ENCODE peak calls at places on chromosomes 16 and 17, in ten cellular contexts. W is heart left ventricle; B is cardiac muscle cell; K is neural progenitor cell; T is MM.1S; M is PC-3; J is left ventricle myocardium inferior; L is H1; X is psoas muscle; R is effector memory CD4-positive, alpha-beta T cell. V is an unnamed sample.
A peak's percentile ranks its signal among the peaks of the same experiment; 100 is the strongest.

GRCh38 chr17:80598813-80599545 is 54.3 kb downstream of the RPTOR start:
- DNase-seq in L (no peak), R (no peak), K (no peak), J (no peak), B (no peak), M (no peak), W (no peak), T (no peak), X (no peak), V (no peak)

GRCh38 chr17:40551091-40551873 is 14.0 kb downstream of the CCR7 start:
- DNase-seq in J (peak; percentile 67), K (no peak), W (peak; percentile 69), R (no peak), M (peak; percentile 55), X (peak; percentile 91), L (no peak), B (peak; percentile 99), T (no peak), V (peak; percentile 76)

GRCh38 chr17:61383689-61384201 is 15.9 kb upstream of the TBX2 start:
- DNase-seq in K (no peak), L (no peak), R (no peak), X (peak; percentile 52), J (no peak), W (no peak), T (no peak), M (no peak), B (no peak), V (no peak)

GRCh38 chr16:11857161-11857560 is 5.8 kb upstream of the RSL1D1 start:
- DNase-seq in J (no peak), B (no peak), M (peak; percentile 24), K (no peak), R (no peak), X (no peak), W (no peak), T (no peak), L (no peak), V (peak; percentile 43)

GRCh38 chr16:77944631-77945030 is 77.7 kb upstream of the CLEC3A start:
- DNase-seq in T (no peak), L (no peak), X (no peak), M (no peak), J (no peak), R (no peak), K (no peak), B (no peak), W (no peak), V (no peak)

GRCh38 chr17:47239663-47240374 is 13.8 kb upstream of the ITGB3 start:
- DNase-seq in W (peak; percentile 86), M (peak; percentile 100), R (no peak), K (no peak), B (peak; percentile 98), T (peak; percentile 52), L (no peak), X (peak; percentile 84), J (peak; percentile 73), V (peak; percentile 99)

GRCh38 chr16:84253173-84253572 is 13.4 kb upstream of the KCNG4 start:
- DNase-seq in R (no peak), L (no peak), W (no peak), T (no peak), X (no peak), J (no peak), K (no peak), M (no peak), B (no peak), V (no peak)

GRCh38 chr16:69925311-69925710 is 25.8 kb upstream of the CLEC18A start:
- DNase-seq in R (no peak), M (no peak), X (no peak), T (no peak), K (no peak), J (no peak), L (no peak), B (no peak), W (peak; percentile 44), V (no peak)

GRCh38 chr16:260326-260725 is 15.4 kb downstream of the RGS11 start:
- DNase-seq in T (no peak), X (no peak), K (no peak), M (no peak), W (no peak), R (no peak), J (no peak), B (no peak), L (no peak), V (no peak)

GRCh38 chr17:70076189-70076588 is 1.2 kb downstream of the KCNJ16 start:
- DNase-seq in J (no peak), X (no peak), L (no peak), W (no peak), T (no peak), B (peak; percentile 37), K (no peak), M (no peak), R (no peak), V (no peak)

GRCh38 chr17:69900829-69901228 is 174.2 kb upstream of the KCNJ16 start:
- DNase-seq in J (no peak), R (no peak), T (no peak), M (no peak), L (no peak), W (peak; percentile 61), B (peak; percentile 8), X (peak; percentile 62), K (no peak), V (no peak)

GRCh38 chr17:48597492-48597774 is 3.9 kb upstream of the HOXB5 start:
- DNase-seq in W (no peak), J (no peak), K (no peak), B (no peak), T (no peak), R (no peak), L (no peak), X (no peak), M (no peak), V (no peak)

GRCh38 chr17:37746617-37747016 is 1.8 kb upstream of the HNF1B start:
- DNase-seq in T (no peak), M (no peak), J (no peak), L (no peak), W (no peak), R (no peak), B (no peak), X (no peak), K (no peak), V (no peak)
- H3K4me3 ChIP-seq in T (no peak overlapping the region), M (no peak overlapping the region), J (no peak overlapping the region), L (no peak overlapping the region), W (no peak overlapping the region), R (no peak overlapping the region), B (no peak overlapping the region), X (no peak overlapping the region), K (no peak overlapping the region), V (no peak overlapping the region)

DNA sequence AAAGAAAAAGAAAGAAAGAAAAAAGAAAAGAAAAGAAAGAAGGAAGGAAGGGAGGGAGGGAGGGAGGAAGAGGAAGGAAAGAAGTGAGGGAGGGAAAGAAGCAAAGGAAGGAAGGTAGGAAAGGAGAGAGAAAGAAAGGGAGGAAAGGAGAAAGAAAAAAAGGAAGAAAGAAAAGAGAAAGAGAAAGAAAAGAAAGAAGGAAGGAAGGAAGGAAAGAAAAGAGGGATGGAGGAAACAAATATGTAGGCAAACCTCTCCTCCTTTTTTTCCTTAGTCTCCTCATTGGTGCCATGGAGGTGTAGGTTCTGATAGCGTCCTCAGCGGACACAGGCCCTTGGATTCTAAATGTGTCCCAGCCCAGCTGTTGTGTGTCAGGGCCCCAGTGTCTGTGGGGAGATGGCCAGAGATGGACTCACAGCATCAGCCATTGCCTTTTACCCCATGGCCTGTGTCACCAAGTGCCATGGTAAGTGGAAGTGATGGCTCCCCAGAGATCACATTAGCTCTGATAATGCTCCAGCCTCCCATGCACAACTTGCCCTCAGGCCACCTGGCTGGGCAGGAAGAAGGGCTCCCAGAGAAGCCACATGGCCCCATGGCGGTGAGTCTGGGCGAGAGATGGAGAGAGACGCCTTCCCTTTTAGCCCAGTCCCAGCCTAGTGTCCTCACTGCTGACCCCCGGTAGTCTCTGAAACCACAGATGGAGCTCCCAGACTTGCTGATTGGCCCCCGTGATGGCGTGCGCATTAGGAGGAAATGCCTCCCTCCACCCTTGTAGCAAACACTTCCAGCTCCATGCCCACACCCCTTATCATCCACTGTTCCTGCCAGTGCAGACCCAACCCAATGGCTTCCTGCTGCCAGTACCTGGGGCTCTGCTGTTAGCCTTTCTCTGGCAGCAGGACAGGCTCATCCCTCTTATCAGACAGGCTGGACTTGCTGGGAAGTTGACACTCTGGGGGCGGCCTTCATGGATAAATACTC is 3.7 kb upstream of the SLC6A2 start:
- DNase-seq in J (no peak), X (no peak), L (no peak), W (no peak), R (no peak), K (no peak), T (no peak), B (no peak), M (no peak), V (no peak)
- H3K27me3 ChIP-seq in J (peaks cover 87% of the 10 kb centered on the region), X (peaks cover 11% of the 10 kb centered on the region), L (peaks cover 42% of the 10 kb centered on the region), W (peaks cover 71% of the 10 kb centered on the region), R (no peaks in the 10 kb centered on the region), K (peaks cover 100% of the 10 kb centered on the region), T (no peaks in the 10 kb centered on the region), B (peaks cover 96% of the 10 kb centered on the region), M (peaks cover 2% of the 10 kb centered on the region), V (peaks cover 86% of the 10 kb centered on the region)

GRCh38 chr17:4086041-4086483 is 56.8 kb downstream of the ZZEF1 start:
- DNase-seq in R (peak; percentile 5), B (no peak), W (no peak), M (no peak), X (no peak), L (no peak), J (no peak), T (no peak), K (no peak), V (no peak)

GRCh38 chr17:4087911-4088693 is 54.7 kb downstream of the ZZEF1 start:
- DNase-seq in X (peak; percentile 54), J (no peak), T (no peak), B (peak; percentile 17), R (no peak), W (no peak), M (peak; percentile 74), L (no peak), K (no peak), V (peak; percentile 30)

DNA sequence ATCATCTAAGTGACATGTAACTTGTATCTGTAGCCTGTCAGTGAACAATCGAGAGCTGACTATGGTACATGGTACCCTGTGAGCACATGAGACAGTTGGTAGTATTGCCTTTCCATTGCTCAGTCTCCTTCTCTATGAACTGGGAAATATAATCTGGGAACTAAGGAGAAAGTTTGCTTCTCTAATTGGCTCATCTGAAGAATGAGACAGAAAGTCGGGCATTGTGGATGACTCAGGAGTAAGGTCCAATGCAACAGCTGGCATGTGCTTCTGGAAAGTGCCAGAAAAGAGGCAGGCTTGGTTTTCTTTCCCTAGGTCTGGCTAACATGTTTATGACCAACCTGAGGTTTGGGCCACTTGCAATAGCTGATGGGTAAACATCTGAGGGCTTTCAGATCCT is 51.9 kb downstream of the ZZEF1 start:
- DNase-seq in M (no peak), W (no peak), X (no peak), K (no peak), L (no peak), B (peak; percentile 14), T (no peak), J (no peak), R (no peak), V (peak; percentile 27)
- H3K36me3 ChIP-seq in M (peaks cover 14% of the 10 kb centered on the region), W (peaks cover 86% of the 10 kb centered on the region), X (peaks cover 95% of the 10 kb centered on the region), K (no peaks in the 10 kb centered on the region), L (peaks cover 8% of the 10 kb centered on the region), B (peaks cover 52% of the 10 kb centered on the region), T (peaks cover 15% of the 10 kb centered on the region), J (peaks cover 93% of the 10 kb centered on the region), R (peaks cover 75% of the 10 kb centered on the region), V (peaks cover 20% of the 10 kb centered on the region)

DNA sequence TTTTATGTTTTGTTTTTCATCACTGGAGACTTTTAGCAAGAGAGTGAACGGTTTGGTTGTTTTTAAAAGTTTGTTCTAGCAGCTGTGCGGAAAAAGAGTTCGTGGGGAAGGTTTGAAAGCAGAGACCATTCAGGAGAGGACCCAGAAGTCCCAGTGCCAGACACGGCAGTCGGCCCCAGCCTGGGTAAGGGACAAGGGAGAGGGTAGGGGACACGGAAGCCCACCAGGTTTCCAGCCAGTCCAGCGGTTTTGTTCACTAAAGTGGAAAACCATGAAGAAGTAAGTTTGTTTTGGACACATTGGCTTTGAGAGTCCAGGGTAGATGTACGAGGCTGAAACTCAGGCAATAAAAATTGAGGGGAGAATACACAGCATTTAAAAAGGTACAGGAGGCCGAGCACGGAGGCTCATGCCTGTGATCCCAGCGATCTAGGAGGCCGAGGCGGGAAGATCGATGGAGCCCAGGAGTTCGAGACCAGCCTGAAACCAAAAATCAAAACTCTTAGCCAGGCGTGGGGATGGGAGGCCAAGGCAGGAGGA is 56.8 kb upstream of the RPH3AL start:
- DNase-seq in W (no peak), T (no peak), R (no peak), K (no peak), M (no peak), L (no peak), B (no peak), J (no peak), X (no peak), V (no peak)
- H3K4me3 ChIP-seq in W (peak overlapping the region; percentile 97), T (peak overlapping the region; percentile 53), R (peak overlapping the region; percentile 61), K (peak overlapping the region; percentile 12), M (peak overlapping the region; percentile 52), L (peak overlapping the region; percentile 4), B (no peak overlapping the region), J (peak overlapping the region; percentile 93), X (peak overlapping the region; percentile 97), V (peak overlapping the region; percentile 40)

V was measured in MG63.